ENCODE peak calls at places on chromosomes 11 and 22, in ten cellular contexts. One of them, this sample, is unnamed.

GRCh38 chr11:74822187-74822586 is 73.5 kb downstream of the RNF169 start:
- DNase-seq in stimulated activated CD8-positive, alpha-beta memory T cell treated with anti-CD3 and anti-CD28 coated beads, Interleukin-15, amount 100 ng/mL, for 24 hours: no peak
- DNase-seq in caudate nucleus: no peak
- DNase-seq in CD4-positive, alpha-beta memory T cell: no peak
- DNase-seq in NCI-H2029 treated with DMSO at 0.1 percent for 48 hours: no peak
- DNase-seq in lower lobe of right lung: no peak
- DNase-seq in WERI-Rb-1: no peak
- DNase-seq in Panc1: no peak
- DNase-seq in AG09319: peak
- DNase-seq in gastrocnemius medialis: no peak
- DNase-seq in this sample: no peak

GRCh38 chr11:62497132-62497915 is 49.3 kb downstream of the AHNAK start:
- DNase-seq in stimulated activated CD8-positive, alpha-beta memory T cell treated with anti-CD3 and anti-CD28 coated beads, Interleukin-15, amount 100 ng/mL, for 24 hours: no peak
- DNase-seq in caudate nucleus: no peak
- DNase-seq in CD4-positive, alpha-beta memory T cell: peak
- DNase-seq in NCI-H2029 treated with DMSO at 0.1 percent for 48 hours: peak
- DNase-seq in lower lobe of right lung: no peak
- DNase-seq in WERI-Rb-1: peak
- DNase-seq in Panc1: peak
- DNase-seq in AG09319: no peak
- DNase-seq in gastrocnemius medialis: peak
- DNase-seq in this sample: peak

GRCh38 chr11:103673773-103674172 is 362.7 kb upstream of the DDI1 start:
- DNase-seq in stimulated activated CD8-positive, alpha-beta memory T cell treated with anti-CD3 and anti-CD28 coated beads, Interleukin-15, amount 100 ng/mL, for 24 hours: no peak
- DNase-seq in caudate nucleus: no peak
- DNase-seq in CD4-positive, alpha-beta memory T cell: no peak
- DNase-seq in NCI-H2029 treated with DMSO at 0.1 percent for 48 hours: no peak
- DNase-seq in lower lobe of right lung: no peak
- DNase-seq in WERI-Rb-1: no peak
- DNase-seq in Panc1: no peak
- DNase-seq in AG09319: no peak
- DNase-seq in gastrocnemius medialis: no peak
- DNase-seq in this sample: no peak

GRCh38 chr11:111334495-111335123 is 36.3 kb downstream of the POU2AF3 start:
- DNase-seq in stimulated activated CD8-positive, alpha-beta memory T cell treated with anti-CD3 and anti-CD28 coated beads, Interleukin-15, amount 100 ng/mL, for 24 hours: no peak
- DNase-seq in caudate nucleus: no peak
- DNase-seq in CD4-positive, alpha-beta memory T cell: no peak
- DNase-seq in NCI-H2029 treated with DMSO at 0.1 percent for 48 hours: peak
- DNase-seq in lower lobe of right lung: no peak
- DNase-seq in WERI-Rb-1: peak
- DNase-seq in Panc1: no peak
- DNase-seq in AG09319: no peak
- DNase-seq in gastrocnemius medialis: no peak
- DNase-seq in this sample: peak

GRCh38 chr11:28770806-28771205 is 662.6 kb downstream of the METTL15 start:
- DNase-seq in stimulated activated CD8-positive, alpha-beta memory T cell treated with anti-CD3 and anti-CD28 coated beads, Interleukin-15, amount 100 ng/mL, for 24 hours: no peak
- DNase-seq in caudate nucleus: no peak
- DNase-seq in CD4-positive, alpha-beta memory T cell: no peak
- DNase-seq in NCI-H2029 treated with DMSO at 0.1 percent for 48 hours: no peak
- DNase-seq in lower lobe of right lung: no peak
- DNase-seq in WERI-Rb-1: no peak
- DNase-seq in Panc1: no peak
- DNase-seq in AG09319: no peak
- DNase-seq in gastrocnemius medialis: no peak
- DNase-seq in this sample: no peak

GRCh38 chr22:46545041-46545796 is 7.8 kb upstream of the CELSR1 start:
- DNase-seq in stimulated activated CD8-positive, alpha-beta memory T cell treated with anti-CD3 and anti-CD28 coated beads, Interleukin-15, amount 100 ng/mL, for 24 hours: no peak
- DNase-seq in caudate nucleus: no peak
- DNase-seq in CD4-positive, alpha-beta memory T cell: no peak
- DNase-seq in NCI-H2029 treated with DMSO at 0.1 percent for 48 hours: no peak
- DNase-seq in lower lobe of right lung: no peak
- DNase-seq in WERI-Rb-1: no peak
- DNase-seq in Panc1: no peak
- DNase-seq in AG09319: no peak
- DNase-seq in gastrocnemius medialis: no peak
- DNase-seq in this sample: no peak

GRCh38 chr11:1943576-1943975 is 3.6 kb upstream of the MRPL23 start:
- DNase-seq in stimulated activated CD8-positive, alpha-beta memory T cell treated with anti-CD3 and anti-CD28 coated beads, Interleukin-15, amount 100 ng/mL, for 24 hours: no peak
- DNase-seq in caudate nucleus: no peak
- DNase-seq in CD4-positive, alpha-beta memory T cell: no peak
- DNase-seq in NCI-H2029 treated with DMSO at 0.1 percent for 48 hours: no peak
- DNase-seq in lower lobe of right lung: peak
- DNase-seq in WERI-Rb-1: peak
- DNase-seq in Panc1: no peak
- DNase-seq in AG09319: no peak
- DNase-seq in gastrocnemius medialis: peak
- DNase-seq in this sample: no peak

GRCh38 chr11:79438631-79439429 is 2.0 kb downstream of the TENM4 start:
- DNase-seq in stimulated activated CD8-positive, alpha-beta memory T cell treated with anti-CD3 and anti-CD28 coated beads, Interleukin-15, amount 100 ng/mL, for 24 hours: no peak
- DNase-seq in caudate nucleus: no peak
- DNase-seq in CD4-positive, alpha-beta memory T cell: no peak
- DNase-seq in NCI-H2029 treated with DMSO at 0.1 percent for 48 hours: no peak
- DNase-seq in lower lobe of right lung: no peak
- DNase-seq in WERI-Rb-1: no peak
- DNase-seq in Panc1: no peak
- DNase-seq in AG09319: no peak
- DNase-seq in gastrocnemius medialis: no peak
- DNase-seq in this sample: no peak

GRCh38 chr11:46402957-46403902 is 11.7 kb upstream of the CHRM4 start:
- DNase-seq in stimulated activated CD8-positive, alpha-beta memory T cell treated with anti-CD3 and anti-CD28 coated beads, Interleukin-15, amount 100 ng/mL, for 24 hours: no peak
- DNase-seq in caudate nucleus: no peak
- DNase-seq in CD4-positive, alpha-beta memory T cell: no peak
- DNase-seq in NCI-H2029 treated with DMSO at 0.1 percent for 48 hours: no peak
- DNase-seq in lower lobe of right lung: no peak
- DNase-seq in WERI-Rb-1: no peak
- DNase-seq in Panc1: no peak
- DNase-seq in AG09319: no peak
- DNase-seq in gastrocnemius medialis: no peak
- DNase-seq in this sample: no peak